ENCODE peak calls at places on chromosomes 2 and 18, in four cellular contexts. One of them, this sample, is unnamed.

GRCh38 chr18:57833441-57834101 is 30.5 kb upstream of the ATP8B1 start:
- DNase-seq in lower lobe of right lung: no peak
- DNase-seq in endodermal cell: no peak
- DNase-seq in stomach: no peak
- DNase-seq in this sample: no peak

GRCh38 chr2:179410552-179411356 is 146.1 kb upstream of the SESTD1 start:
- DNase-seq in stomach: peak
- DNase-seq in lower lobe of right lung: no peak
- DNase-seq in endodermal cell: peak
- DNase-seq in this sample: no peak

GRCh38 chr2:201994973-201995638 is 38.5 kb upstream of the FZD7 start:
- DNase-seq in endodermal cell: no peak
- DNase-seq in stomach: no peak
- DNase-seq in lower lobe of right lung: no peak
- DNase-seq in this sample: no peak

GRCh38 chr18:50203801-50204604 is 9.1 kb upstream of the MYO5B start:
- DNase-seq in stomach: peak
- DNase-seq in endodermal cell: peak
- DNase-seq in lower lobe of right lung: peak
- DNase-seq in this sample: peak

GRCh38 chr2:218172808-218173207 is 6.0 kb upstream of the CXCR1 start:
- DNase-seq in stomach: no peak
- DNase-seq in endodermal cell: no peak
- DNase-seq in lower lobe of right lung: no peak
- DNase-seq in this sample: no peak

GRCh38 chr2:234536218-234536989 is 39.5 kb upstream of the ARL4C start:
- DNase-seq in endodermal cell: no peak
- DNase-seq in stomach: no peak
- DNase-seq in lower lobe of right lung: no peak
- DNase-seq in this sample: no peak

GRCh38 chr2:179562330-179562885 is 297.8 kb upstream of the SESTD1 start:
- DNase-seq in stomach: no peak
- DNase-seq in lower lobe of right lung: no peak
- DNase-seq in endodermal cell: no peak
- DNase-seq in this sample: no peak

GRCh38 chr18:13338318-13338717 is 119.8 kb downstream of the LDLRAD4 start:
- DNase-seq in lower lobe of right lung: no peak
- DNase-seq in stomach: no peak
- DNase-seq in endodermal cell: no peak
- DNase-seq in this sample: no peak

GRCh38 chr18:32968228-32968627 is 195.4 kb upstream of the KLHL14 start:
- DNase-seq in endodermal cell: no peak
- DNase-seq in lower lobe of right lung: no peak
- DNase-seq in stomach: no peak
- DNase-seq in this sample: no peak

GRCh38 chr2:11419781-11420180 is 46.2 kb downstream of the E2F6 start:
- DNase-seq in endodermal cell: no peak
- DNase-seq in lower lobe of right lung: no peak
- DNase-seq in stomach: no peak
- DNase-seq in this sample: no peak

GRCh38 chr18:36688020-36688965 is 140.5 kb downstream of the TPGS2 start:
- DNase-seq in endodermal cell: peak
- DNase-seq in stomach: peak
- DNase-seq in lower lobe of right lung: no peak
- DNase-seq in this sample: peak

GRCh38 chr2:200698217-200698616 is 112.4 kb downstream of the AOX1 start:
- DNase-seq in endodermal cell: peak
- DNase-seq in lower lobe of right lung: no peak
- DNase-seq in stomach: no peak
- DNase-seq in this sample: no peak

GRCh38 chr18:2964349-2965010 is 48.5 kb downstream of the LPIN2 start:
- DNase-seq in lower lobe of right lung: no peak
- DNase-seq in endodermal cell: no peak
- DNase-seq in stomach: no peak
- DNase-seq in this sample: no peak

GRCh38 chr18:50560681-50561629 is 1.1 kb downstream of the MAPK4 start:
- DNase-seq in stomach: no peak
- DNase-seq in endodermal cell: peak
- DNase-seq in lower lobe of right lung: no peak
- DNase-seq in this sample: peak

GRCh38 chr2:231925303-231926179 is 655 bp downstream of the NPPC start:
- DNase-seq in stomach: peak
- DNase-seq in lower lobe of right lung: peak
- DNase-seq in endodermal cell: peak
- DNase-seq in this sample: peak

GRCh38 chr2:2899826-2900225 is 477.8 kb downstream of the EIPR1 start:
- DNase-seq in lower lobe of right lung: no peak
- DNase-seq in stomach: no peak
- DNase-seq in endodermal cell: no peak
- DNase-seq in this sample: no peak

GRCh38 chr2:171553858-171554257 is 31.6 kb downstream of the CYBRD1 start:
- DNase-seq in lower lobe of right lung: no peak
- DNase-seq in stomach: no peak
- DNase-seq in endodermal cell: peak
- DNase-seq in this sample: no peak

GRCh38 chr18:43161528-43161927 is 46.0 kb upstream of the RIT2 start:
- DNase-seq in endodermal cell: no peak
- DNase-seq in lower lobe of right lung: no peak
- DNase-seq in stomach: no peak
- DNase-seq in this sample: no peak

GRCh38 chr2:98907385-98907784 is 28.6 kb downstream of the CRACDL start:
- DNase-seq in lower lobe of right lung: no peak
- DNase-seq in stomach: no peak
- DNase-seq in endodermal cell: no peak
- DNase-seq in this sample: no peak

GRCh38 chr2:98909381-98910211 is 26.4 kb downstream of the CRACDL start:
- DNase-seq in lower lobe of right lung: peak
- DNase-seq in stomach: peak
- DNase-seq in endodermal cell: peak
- DNase-seq in this sample: peak

GRCh38 chr2:98910349-98911125 is 25.5 kb downstream of the CRACDL start:
- DNase-seq in stomach: peak
- DNase-seq in endodermal cell: peak
- DNase-seq in lower lobe of right lung: no peak
- DNase-seq in this sample: no peak

GRCh38 chr2:98908909-98909308 is 27.1 kb downstream of the CRACDL start:
- DNase-seq in stomach: peak
- DNase-seq in endodermal cell: peak
- DNase-seq in lower lobe of right lung: no peak
- DNase-seq in this sample: no peak

GRCh38 chr2:98907966-98908905 is 27.8 kb downstream of the CRACDL start:
- DNase-seq in stomach: peak
- DNase-seq in endodermal cell: peak
- DNase-seq in lower lobe of right lung: no peak
- DNase-seq in this sample: no peak
- H3K4me3 ChIP-seq in stomach: no peak
- H3K4me3 ChIP-seq in endodermal cell: no peak
- H3K4me3 ChIP-seq in lower lobe of right lung: no peak
- H3K4me3 ChIP-seq in this sample: no peak

DNA sequence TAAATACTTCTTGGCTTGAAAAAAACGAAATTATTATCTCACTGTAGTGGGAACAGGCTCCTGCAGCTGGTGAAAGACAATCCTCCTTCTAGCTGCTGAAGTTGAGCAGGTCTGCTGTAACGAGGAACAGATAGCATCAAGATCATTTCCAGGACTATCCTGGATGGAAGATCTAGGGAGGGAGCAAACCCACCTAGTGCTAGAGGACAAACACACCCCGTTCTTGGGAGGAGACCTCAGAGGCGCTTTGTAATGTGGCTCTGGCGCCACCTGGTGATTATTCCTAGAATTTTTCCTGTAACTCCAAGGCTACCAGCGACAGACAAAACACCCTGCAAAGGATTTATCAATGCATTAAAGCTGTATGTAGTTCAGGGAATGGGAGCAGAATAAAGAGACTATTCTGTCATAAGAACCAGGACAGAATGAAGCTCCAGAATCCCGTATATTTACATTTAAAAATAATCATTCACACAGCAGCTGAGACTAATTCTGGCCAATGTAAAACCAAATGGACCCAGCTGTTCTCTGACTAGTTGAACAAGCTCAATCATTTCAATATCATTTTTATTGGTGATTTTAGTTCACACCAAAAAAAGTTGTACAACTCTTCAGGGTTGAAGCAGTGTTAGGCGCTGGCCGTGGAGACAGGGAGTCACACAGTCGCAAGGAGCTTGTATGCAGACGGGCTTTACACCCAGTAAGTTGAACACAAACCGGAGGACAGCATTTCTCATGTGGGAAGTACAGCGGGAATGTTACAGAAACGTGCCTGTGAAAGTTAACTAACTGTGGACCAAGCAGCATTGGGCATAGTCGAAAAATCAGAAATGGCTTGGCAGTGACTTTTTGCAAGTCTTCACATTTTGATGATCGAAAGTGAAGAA is 290.3 kb downstream of the TRIB2 start:
- DNase-seq in endodermal cell: peak
- DNase-seq in lower lobe of right lung: no peak
- DNase-seq in stomach: peak
- DNase-seq in this sample: peak
- H3K4me3 ChIP-seq in endodermal cell: no peak
- H3K4me3 ChIP-seq in lower lobe of right lung: no peak
- H3K4me3 ChIP-seq in stomach: no peak
- H3K4me3 ChIP-seq in this sample: no peak

GRCh38 chr2:40355451-40355850 is 96.4 kb downstream of the SLC8A1 start:
- DNase-seq in stomach: no peak
- DNase-seq in lower lobe of right lung: no peak
- DNase-seq in endodermal cell: no peak
- DNase-seq in this sample: no peak

GRCh38 chr2:40357667-40358066 is 94.2 kb downstream of the SLC8A1 start:
- DNase-seq in lower lobe of right lung: no peak
- DNase-seq in stomach: no peak
- DNase-seq in endodermal cell: no peak
- DNase-seq in this sample: no peak

GRCh38 chr2:40361478-40361877 is 90.4 kb downstream of the SLC8A1 start:
- DNase-seq in endodermal cell: no peak
- DNase-seq in lower lobe of right lung: no peak
- DNase-seq in stomach: no peak
- DNase-seq in this sample: no peak

GRCh38 chr2:40360652-40361051 is 91.2 kb downstream of the SLC8A1 start:
- DNase-seq in lower lobe of right lung: no peak
- DNase-seq in endodermal cell: no peak
- DNase-seq in stomach: no peak
- DNase-seq in this sample: no peak

DNA sequence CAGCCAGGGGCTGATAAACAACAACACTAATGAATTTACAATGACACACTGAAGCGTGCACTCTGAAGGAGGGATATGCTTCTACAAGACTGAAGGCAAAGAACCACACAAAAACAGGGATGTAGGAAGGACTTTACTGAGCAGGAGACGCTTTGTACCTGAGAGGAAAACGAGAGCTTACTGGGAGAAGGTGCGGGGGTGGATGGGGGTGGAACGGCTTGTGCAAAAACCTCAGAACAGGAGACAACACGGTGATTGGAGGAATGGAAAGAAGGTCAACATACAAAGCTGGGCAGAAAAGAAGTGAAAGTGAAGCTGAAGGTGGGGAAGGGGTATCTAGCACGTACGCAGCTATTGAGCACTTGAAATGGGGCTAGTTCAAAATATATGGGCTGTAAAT is 93.1 kb downstream of the SLC8A1 start:
- DNase-seq in stomach: no peak
- DNase-seq in lower lobe of right lung: no peak
- DNase-seq in endodermal cell: no peak
- DNase-seq in this sample: no peak
- H3K4me3 ChIP-seq in stomach: no peak
- H3K4me3 ChIP-seq in lower lobe of right lung: no peak
- H3K4me3 ChIP-seq in endodermal cell: no peak
- H3K4me3 ChIP-seq in this sample: no peak

DNA sequence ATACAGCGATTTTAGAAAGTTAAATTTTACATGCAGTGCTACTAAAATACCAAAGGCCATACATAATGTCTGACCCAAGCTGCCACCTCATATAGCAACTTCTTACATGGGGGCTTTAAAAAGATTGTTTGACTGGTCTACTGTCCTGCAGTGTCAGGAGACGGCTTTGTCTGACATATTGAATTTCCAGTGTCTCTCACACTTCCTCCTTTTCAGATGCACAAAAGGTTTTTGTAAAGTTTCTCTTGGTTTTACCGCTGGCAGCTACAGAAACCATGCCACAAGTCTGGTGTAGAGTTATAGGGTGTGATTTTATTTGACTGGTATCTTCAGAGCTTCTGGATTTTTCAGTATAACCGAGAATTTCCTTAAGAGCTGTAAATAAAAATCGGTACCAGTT is 1.1 kb upstream of the ASAP2 start:
- DNase-seq in lower lobe of right lung: no peak
- DNase-seq in stomach: no peak
- DNase-seq in endodermal cell: no peak
- DNase-seq in this sample: no peak
- H3K4me3 ChIP-seq in lower lobe of right lung: peak
- H3K4me3 ChIP-seq in stomach: no peak
- H3K4me3 ChIP-seq in endodermal cell: peak
- H3K4me3 ChIP-seq in this sample: no peak

GRCh38 chr2:239276813-239277193 is 124.0 kb downstream of the HDAC4 start:
- DNase-seq in lower lobe of right lung: no peak
- DNase-seq in endodermal cell: peak
- DNase-seq in stomach: peak
- DNase-seq in this sample: no peak
- H3K4me3 ChIP-seq in lower lobe of right lung: no peak
- H3K4me3 ChIP-seq in endodermal cell: no peak
- H3K4me3 ChIP-seq in stomach: no peak
- H3K4me3 ChIP-seq in this sample: no peak

GRCh38 chr2:241775223-241776177 is 1.1 kb upstream of the GAL3ST2 start:
- DNase-seq in endodermal cell: peak
- DNase-seq in lower lobe of right lung: no peak
- DNase-seq in stomach: no peak
- DNase-seq in this sample: peak
- H3K4me3 ChIP-seq in endodermal cell: no peak
- H3K4me3 ChIP-seq in lower lobe of right lung: no peak
- H3K4me3 ChIP-seq in stomach: no peak
- H3K4me3 ChIP-seq in this sample: no peak

GRCh38 chr2:177552414-177553175 is 160.0 kb downstream of the AGPS start:
- DNase-seq in stomach: peak
- DNase-seq in endodermal cell: peak
- DNase-seq in lower lobe of right lung: peak
- DNase-seq in this sample: peak
- H3K4me3 ChIP-seq in stomach: peak
- H3K4me3 ChIP-seq in endodermal cell: peak
- H3K4me3 ChIP-seq in lower lobe of right lung: peak
- H3K4me3 ChIP-seq in this sample: peak